ENCODE peak calls at places on chromosomes 6 and 20, in ten cellular contexts. R is colonic mucosa; D is fibroblast of lung; U is DND-41; B is right cardiac atrium; W is kidney epithelial cell; F is hepatocyte; L is CD8-positive, alpha-beta T cell; N is pancreas; E is heart right ventricle. I is an unnamed sample.

GRCh38 chr6:39907871-39908575 is 26.2 kb downstream of the MOCS1 start:
- DNase-seq in R (no peak), D (no peak), U (no peak), B (no peak), W (no peak), F (no peak), L (no peak), N (no peak), E (no peak), I (no peak)

GRCh38 chr6:132751306-132751705 is 6.4 kb downstream of the VNN2 start:
- DNase-seq in R (no peak), D (no peak), U (no peak), B (no peak), W (no peak), F (no peak), L (no peak), N (no peak), E (no peak), I (no peak)

GRCh38 chr6:136647363-136647763 is 97.1 kb upstream of the MAP7 start:
- DNase-seq in R (no peak), D (peak; percentile 96), U (no peak), B (no peak), W (no peak), F (peak; percentile 23), L (peak; percentile 17), N (peak; percentile 25), E (peak; percentile 26), I (no peak)

GRCh38 chr6:79378957-79379356 is 144.5 kb upstream of the HMGN3 start:
- DNase-seq in R (no peak), D (no peak), U (no peak), B (no peak), W (no peak), F (no peak), L (no peak), N (no peak), E (no peak), I (no peak)

GRCh38 chr6:106422551-106422950 is 62.0 kb downstream of the CRYBG1 start:
- DNase-seq in R (no peak), D (no peak), U (no peak), B (no peak), W (no peak), F (no peak), L (no peak), N (no peak), E (no peak), I (no peak)

GRCh38 chr6:74867286-74867685 is 338.6 kb downstream of the COL12A1 start:
- DNase-seq in R (no peak), D (peak; percentile 48), U (no peak), B (no peak), W (no peak), F (no peak), L (no peak), N (no peak), E (no peak), I (no peak)

GRCh38 chr6:161618816-161619454 is 345.1 kb upstream of the AGPAT4 start:
- DNase-seq in R (no peak), D (peak; percentile 78), U (no peak), B (peak; percentile 62), W (peak; percentile 5), F (peak; percentile 59), L (no peak), N (peak; percentile 27), E (peak; percentile 17), I (peak; percentile 79)

GRCh38 chr6:85192186-85192585 is 257.7 kb upstream of the NT5E start:
- DNase-seq in R (no peak), D (peak; percentile 24), U (no peak), B (no peak), W (no peak), F (no peak), L (no peak), N (no peak), E (no peak), I (no peak)

GRCh38 chr20:34211591-34211990 is 29.6 kb upstream of the ASIP start:
- DNase-seq in R (no peak), D (no peak), U (no peak), B (no peak), W (no peak), F (no peak), L (no peak), N (no peak), E (no peak), I (no peak)

GRCh38 chr20:34210271-34210670 is 31.0 kb upstream of the ASIP start:
- DNase-seq in R (no peak), D (no peak), U (no peak), B (no peak), W (no peak), F (no peak), L (no peak), N (no peak), E (no peak), I (no peak)

GRCh38 chr20:34215711-34216381 is 25.4 kb upstream of the ASIP start:
- DNase-seq in R (peak; percentile 67), D (peak; percentile 76), U (no peak), B (peak; percentile 93), W (peak; percentile 7), F (peak; percentile 92), L (peak; percentile 28), N (peak; percentile 85), E (peak; percentile 83), I (peak; percentile 76)

GRCh38 chr20:34216382-34216742 is 24.9 kb upstream of the ASIP start:
- DNase-seq in R (no peak), D (no peak), U (no peak), B (no peak), W (no peak), F (no peak), L (no peak), N (no peak), E (no peak), I (no peak)

GRCh38 chr20:34213213-34213612 is 28.0 kb upstream of the ASIP start:
- DNase-seq in R (no peak), D (no peak), U (no peak), B (no peak), W (no peak), F (no peak), L (no peak), N (no peak), E (no peak), I (no peak)
- H3K27me3 ChIP-seq in R (no peaks in the 10 kb centered on the region), D (peaks cover 7% of the 10 kb centered on the region), U (no peaks in the 10 kb centered on the region), B (no peaks in the 10 kb centered on the region), W (no peaks in the 10 kb centered on the region), F (no peaks in the 10 kb centered on the region), L (peaks cover 9% of the 10 kb centered on the region), N (no peaks in the 10 kb centered on the region), E (peaks cover 5% of the 10 kb centered on the region), I (no peaks in the 10 kb centered on the region)

DNA sequence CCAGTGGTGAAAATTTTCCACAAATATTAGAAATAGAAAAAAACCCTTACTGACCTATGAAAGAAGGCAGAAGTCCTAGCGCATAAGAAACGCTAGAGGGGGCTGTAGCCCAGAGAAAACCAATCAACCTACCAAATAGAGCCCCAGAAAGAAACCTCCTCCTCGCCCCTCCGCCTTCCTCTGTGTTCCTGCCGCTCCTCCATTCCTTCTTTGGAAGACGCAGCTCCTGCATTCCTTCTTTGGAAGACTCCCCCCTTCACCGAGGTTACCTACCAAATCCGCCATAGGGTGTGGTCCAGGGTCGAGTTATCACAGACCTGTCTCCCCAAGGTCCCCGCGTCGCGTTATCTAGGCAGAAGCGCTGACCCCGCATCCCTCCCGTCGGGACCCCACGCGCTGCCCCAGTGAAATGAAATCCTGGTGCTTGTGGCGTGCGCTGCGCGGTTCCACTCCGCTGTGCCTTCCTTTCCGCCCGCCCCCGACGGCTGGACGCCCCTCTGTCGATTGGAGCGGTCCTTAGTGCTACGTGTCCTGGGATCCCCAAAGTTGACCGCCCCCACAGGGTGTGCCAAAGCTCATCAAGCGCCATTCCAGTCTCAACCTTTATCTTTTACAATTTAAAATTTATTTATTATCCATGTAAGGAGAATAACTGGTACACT is 12.9 kb downstream of the RPP21 start:
- DNase-seq in R (peak; percentile 45), D (peak; percentile 64), U (peak; percentile 31), B (peak; percentile 52), W (peak; percentile 25), F (peak; percentile 80), L (peak; percentile 51), N (peak; percentile 15), E (peak; percentile 31), I (peak; percentile 82)
- H3K4me3 ChIP-seq in R (peak overlapping the region; percentile 19), D (peak overlapping the region; percentile 40), U (no peak overlapping the region), B (peak overlapping the region; percentile 23), W (peak overlapping the region; percentile 22), F (peak overlapping the region; percentile 55), L (peak overlapping the region; percentile 41), N (no peak overlapping the region), E (peak overlapping the region; percentile 25), I (no peak overlapping the region)

GRCh38 chr20:53269380-53269779 is 297.2 kb downstream of the TSHZ2 start:
- DNase-seq in R (no peak), D (no peak), U (no peak), B (no peak), W (no peak), F (no peak), L (no peak), N (no peak), E (no peak), I (no peak)

GRCh38 chr20:53262294-53262840 is 290.2 kb downstream of the TSHZ2 start:
- DNase-seq in R (no peak), D (peak; percentile 42), U (no peak), B (no peak), W (no peak), F (no peak), L (no peak), N (no peak), E (no peak), I (no peak)

GRCh38 chr20:53263554-53264438 is 291.6 kb downstream of the TSHZ2 start:
- DNase-seq in R (no peak), D (no peak), U (no peak), B (no peak), W (no peak), F (no peak), L (no peak), N (no peak), E (no peak), I (no peak)

GRCh38 chr20:53264604-53265003 is 292.4 kb downstream of the TSHZ2 start:
- DNase-seq in R (no peak), D (no peak), U (no peak), B (no peak), W (no peak), F (no peak), L (no peak), N (no peak), E (no peak), I (no peak)

GRCh38 chr20:53265304-53265875 is 293.2 kb downstream of the TSHZ2 start:
- DNase-seq in R (no peak), D (no peak), U (no peak), B (no peak), W (no peak), F (no peak), L (no peak), N (no peak), E (no peak), I (no peak)
- H3K27me3 ChIP-seq in R (no peaks in the 10 kb centered on the region), D (no peaks in the 10 kb centered on the region), U (peaks cover 34% of the 10 kb centered on the region), B (no peaks in the 10 kb centered on the region), W (no peaks in the 10 kb centered on the region), F (no peaks in the 10 kb centered on the region), L (no peaks in the 10 kb centered on the region), N (no peaks in the 10 kb centered on the region), E (no peaks in the 10 kb centered on the region), I (peaks cover 76% of the 10 kb centered on the region)

DNA sequence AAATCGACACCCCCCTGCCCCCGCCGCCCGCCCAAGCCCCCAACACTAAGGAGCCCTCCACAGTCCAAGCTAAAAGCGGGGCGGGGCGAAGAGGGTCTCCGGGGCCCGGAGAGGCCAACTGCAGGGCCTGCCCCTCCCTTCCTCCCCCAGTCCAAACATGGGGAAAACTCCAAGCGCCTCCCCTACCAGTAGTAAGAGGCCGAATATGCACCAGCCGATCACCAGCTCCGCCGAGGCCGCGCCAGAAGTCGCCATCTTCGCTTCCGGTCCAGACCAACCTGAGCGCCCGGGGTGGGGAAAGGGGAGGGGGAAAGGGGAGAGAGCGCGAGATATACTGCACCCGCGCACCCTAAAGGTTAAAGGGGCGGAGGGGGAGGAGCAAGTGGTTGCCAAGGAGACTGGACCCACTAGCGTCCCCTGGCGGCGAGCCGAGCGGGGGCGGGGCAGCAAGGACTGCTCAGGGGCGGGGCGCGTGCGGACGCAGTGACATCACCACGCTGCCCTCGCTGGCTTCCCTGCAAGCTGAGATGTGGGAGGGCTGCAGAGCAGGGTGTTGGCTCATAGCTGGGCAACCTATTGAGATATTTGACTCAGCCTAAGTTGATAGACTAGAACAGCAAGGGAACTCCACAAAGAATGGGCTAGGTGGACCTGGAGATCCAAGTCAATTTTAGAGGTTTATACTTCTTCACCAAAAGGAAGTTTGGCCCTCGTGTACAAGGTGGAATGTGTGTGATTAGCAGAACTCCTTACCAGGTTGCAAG is at the start of gene LMBRD1:
- DNase-seq in R (peak; percentile 99), D (peak; percentile 94), U (peak; percentile 98), B (peak; percentile 100), W (peak; percentile 86), F (peak; percentile 97), L (peak; percentile 99), N (peak; percentile 96), E (peak; percentile 97), I (peak; percentile 96)
- H3K4me3 ChIP-seq in R (peak within 1 kb of the TSS; percentile 47), D (peak within 1 kb of the TSS; percentile 83), U (peak within 1 kb of the TSS; percentile 74), B (peak within 1 kb of the TSS; percentile 56), W (peak within 1 kb of the TSS; percentile 97), F (peak within 1 kb of the TSS; percentile 59), L (peak within 1 kb of the TSS; percentile 61), N (peak within 1 kb of the TSS; percentile 61), E (peak within 1 kb of the TSS; percentile 64), I (peak within 1 kb of the TSS; percentile 78)